ENCODE peak calls at places on chromosome 9, in seven cellular contexts. K, V, L, A, I, B and D are unnamed samples.

GRCh38 chr9:95991326-95991725 is 115.8 kb downstream of the ERCC6L2 start:
- DNase-seq in K (no peak), V (no peak), L (no peak), A (no peak), I (no peak), B (no peak), D (no peak)

GRCh38 chr9:134585746-134586706 is 55.6 kb upstream of the COL5A1 start:
- DNase-seq in K (peak), V (peak), L (no peak), A (peak), I (peak), B (peak), D (peak)

GRCh38 chr9:133509179-133510083 is 15.3 kb downstream of the MYMK start:
- DNase-seq in K (peak), V (peak), L (no peak), A (no peak), I (no peak), B (no peak), D (peak)

GRCh38 chr9:108469654-108470053 is 386.1 kb downstream of the ACTL7B start:
- DNase-seq in K (peak), V (no peak), L (no peak), A (peak), I (no peak), B (peak), D (no peak)

GRCh38 chr9:124914753-124915405 is 26.0 kb downstream of the GOLGA1 start:
- DNase-seq in K (no peak), V (no peak), L (no peak), A (no peak), I (no peak), B (no peak), D (no peak)

GRCh38 chr9:71487046-71487445 is 281.3 kb downstream of the CEMIP2 start:
- DNase-seq in K (no peak), V (peak), L (no peak), A (no peak), I (no peak), B (no peak), D (peak)

GRCh38 chr9:135992486-135993408 is 31.6 kb upstream of the UBAC1 start:
- DNase-seq in K (peak), V (peak), L (peak), A (peak), I (peak), B (peak), D (peak)

GRCh38 chr9:94577541-94577940 is 16.1 kb downstream of the FBP2 start:
- DNase-seq in K (no peak), V (no peak), L (no peak), A (no peak), I (no peak), B (no peak), D (no peak)

GRCh38 chr9:14271078-14271673 is 42.8 kb downstream of the NFIB start:
- DNase-seq in K (peak), V (peak), L (no peak), A (no peak), I (no peak), B (peak), D (peak)

DNA sequence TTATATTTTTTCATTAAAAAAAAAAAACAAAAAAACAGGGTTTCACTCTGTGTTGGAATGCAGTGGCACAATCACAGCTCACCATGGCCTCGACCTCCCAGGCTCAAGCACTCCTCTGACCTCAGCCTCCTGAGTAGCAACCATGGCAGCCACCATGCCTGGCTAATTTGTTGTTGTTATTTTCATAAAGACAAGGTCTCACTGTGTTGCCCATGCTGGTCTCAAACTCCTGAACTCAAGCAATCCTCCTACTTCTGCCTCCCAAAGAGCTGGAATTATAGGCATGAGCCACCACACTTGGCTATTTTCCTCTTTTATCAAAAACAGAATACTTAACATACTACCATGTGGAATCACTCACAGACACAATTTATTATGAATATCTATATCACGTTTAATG is 46.7 kb downstream of the UBAP2 start:
- DNase-seq in K (no peak), V (no peak), L (no peak), A (peak), I (no peak), B (no peak), D (no peak)
- H4K8ac ChIP-seq in K (no peak), V (no peak), L (no peak), A (no peak), I (no peak), B (no peak), D (no peak)

DNA sequence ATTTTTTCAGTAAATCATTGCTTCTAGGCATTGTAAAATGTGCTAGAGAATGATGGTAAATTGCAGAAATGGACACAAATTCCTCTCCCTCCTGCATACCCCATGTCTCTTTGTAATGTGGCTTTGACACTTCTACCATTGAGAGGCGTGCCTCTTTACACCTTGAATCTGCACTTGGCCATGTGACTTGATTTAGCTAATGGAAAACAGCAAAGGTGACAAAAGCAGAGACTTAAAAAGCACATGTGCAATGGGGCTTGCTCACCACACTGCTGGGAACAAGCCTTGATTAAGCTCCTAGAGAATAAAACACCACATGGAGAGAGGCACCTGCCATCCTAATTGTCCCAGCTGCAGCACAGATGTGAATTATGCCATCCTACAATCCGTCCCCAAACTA is 69.9 kb upstream of the NAA35 start:
- DNase-seq in K (no peak), V (no peak), L (no peak), A (no peak), I (no peak), B (no peak), D (no peak)
- H3K4ac ChIP-seq in K (no peak), V (no peak), L (no peak), A (no peak), I (no peak), B (no peak), D (no peak)

GRCh38 chr9:137439158-137439714 is 1.9 kb downstream of the ENTPD8 start:
- DNase-seq in K (no peak), V (no peak), L (no peak), A (no peak), I (no peak), B (no peak), D (no peak)

GRCh38 chr9:137444106-137444790 is 3.1 kb upstream of the ENTPD8 start:
- DNase-seq in K (no peak), V (no peak), L (no peak), A (no peak), I (no peak), B (no peak), D (no peak)

GRCh38 chr9:137441935-137442321 is 771 bp upstream of the ENTPD8 start:
- DNase-seq in K (no peak), V (no peak), L (no peak), A (peak), I (no peak), B (no peak), D (no peak)

GRCh38 chr9:137438591-137439157 is 2.5 kb downstream of the ENTPD8 start:
- DNase-seq in K (no peak), V (no peak), L (no peak), A (no peak), I (no peak), B (no peak), D (no peak)

DNA sequence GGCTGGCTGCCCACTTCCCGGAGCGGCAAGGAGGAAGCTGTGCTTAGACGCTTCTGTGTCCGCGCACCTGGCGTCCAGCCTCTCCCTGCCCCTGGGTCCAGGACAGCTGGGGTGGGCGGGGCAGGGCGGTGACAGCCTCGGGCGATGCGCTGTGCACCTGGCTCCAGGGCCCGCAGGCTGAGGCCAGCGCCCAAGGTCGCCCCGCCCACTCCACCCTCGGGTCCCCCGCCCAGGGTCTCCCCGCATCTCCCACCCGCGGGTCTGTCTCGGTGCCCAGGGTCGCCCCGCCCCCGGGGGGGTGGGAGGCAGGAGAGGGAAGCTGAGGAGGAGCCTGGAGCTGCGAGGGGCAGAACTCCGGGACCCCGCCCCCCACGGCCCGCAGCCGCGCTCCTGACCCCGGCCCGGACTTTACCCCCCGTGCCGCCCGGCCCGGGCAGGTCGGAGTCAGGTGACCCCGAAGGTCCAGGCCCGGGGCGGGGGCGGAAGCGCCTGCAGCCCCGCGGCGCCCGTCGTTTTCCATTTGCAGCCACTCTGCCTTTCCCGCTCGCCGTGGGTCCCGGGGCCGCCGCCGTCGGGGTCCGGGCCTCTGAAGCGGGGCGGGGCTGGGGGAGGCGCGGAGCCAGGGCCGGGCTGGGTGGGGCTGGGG is at the start of gene ENTPD8:
- DNase-seq in K (no peak), V (peak), L (no peak), A (peak), I (peak), B (no peak), D (peak)
- H3K4me2 ChIP-seq in K (peak), V (peak), L (peak), A (peak), I (peak), B (peak), D (peak)

GRCh38 chr9:129615407-129616285 is 5.3 kb downstream of the C9orf50 start:
- DNase-seq in K (no peak), V (no peak), L (no peak), A (no peak), I (no peak), B (no peak), D (no peak)
- H4K8ac ChIP-seq in K (peak), V (no peak), L (no peak), A (no peak), I (no peak), B (no peak), D (no peak)

GRCh38 chr9:114027159-114027895 is 50.8 kb downstream of the AMBP start:
- DNase-seq in K (no peak), V (no peak), L (no peak), A (no peak), I (peak), B (no peak), D (peak)

GRCh38 chr9:114027901-114028465 is 50.1 kb downstream of the AMBP start:
- DNase-seq in K (no peak), V (no peak), L (no peak), A (no peak), I (no peak), B (no peak), D (no peak)

GRCh38 chr9:114025196-114025753 is 52.8 kb downstream of the AMBP start:
- DNase-seq in K (no peak), V (peak), L (no peak), A (peak), I (peak), B (no peak), D (peak)

GRCh38 chr9:114025760-114026159 is 52.3 kb downstream of the AMBP start:
- DNase-seq in K (no peak), V (no peak), L (no peak), A (no peak), I (peak), B (no peak), D (no peak)

DNA sequence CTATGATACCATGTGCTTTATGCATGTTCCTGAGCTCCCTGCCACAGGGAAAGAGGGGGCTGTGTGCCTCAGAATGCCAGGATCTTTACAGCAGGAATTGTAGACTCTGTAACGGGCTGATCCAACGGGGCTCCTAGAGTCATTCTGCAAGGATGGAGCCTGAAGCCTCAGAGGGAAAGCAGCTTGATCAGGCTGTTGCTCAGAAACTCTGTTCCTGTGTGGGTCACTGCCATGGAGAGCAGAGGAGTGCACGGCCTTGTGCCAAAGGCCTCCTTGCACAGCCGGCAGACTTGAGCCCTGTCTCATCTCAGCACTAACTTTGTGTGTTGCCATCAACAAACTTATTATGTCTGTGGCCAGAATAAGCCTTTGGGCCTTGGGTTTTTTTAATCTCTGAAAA is 51.8 kb downstream of the AMBP start:
- DNase-seq in K (no peak), V (no peak), L (no peak), A (no peak), I (peak), B (no peak), D (no peak)
- H3K4ac ChIP-seq in K (no peak), V (no peak), L (no peak), A (no peak), I (no peak), B (no peak), D (no peak)

GRCh38 chr9:127415158-127415557 is 9.0 kb upstream of the ZNF79 start:
- DNase-seq in K (no peak), V (no peak), L (no peak), A (no peak), I (no peak), B (no peak), D (no peak)
- H3K4me2 ChIP-seq in K (no peak), V (no peak), L (no peak), A (no peak), I (no peak), B (no peak), D (no peak)

DNA sequence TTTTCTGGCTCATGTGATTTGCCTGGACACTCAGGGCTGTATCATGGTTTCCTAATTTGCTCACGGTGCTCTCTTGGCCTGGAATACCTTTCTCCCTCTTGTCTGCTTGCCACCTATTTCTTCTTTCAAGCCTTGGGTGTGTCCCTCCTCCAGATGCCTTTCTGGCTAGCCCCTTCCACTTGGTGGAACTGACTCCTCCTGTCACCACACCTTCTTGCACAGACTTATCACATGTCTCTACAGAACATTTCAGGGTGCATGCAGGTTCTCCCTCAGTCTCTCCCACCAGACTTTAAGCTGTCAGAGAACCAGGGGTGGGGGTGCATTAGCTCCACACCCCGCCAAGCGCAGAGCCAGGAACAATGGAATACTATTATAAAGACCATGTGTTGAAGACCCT is 1.9 kb downstream of the TBC1D2 start:
- DNase-seq in K (no peak), V (no peak), L (no peak), A (no peak), I (no peak), B (no peak), D (no peak)
- H4K8ac ChIP-seq in K (no peak), V (no peak), L (no peak), A (no peak), I (no peak), B (no peak), D (no peak)